ENCODE peak calls at places on chromosome 5, in six cellular contexts. I, Q, E, W, V and P are unnamed samples.

GRCh38 chr5:1294839-1295649 is at the start of gene TERT:
- DNase-seq in E (peak), V (peak), I (no peak), W (peak), Q (no peak), P (peak)

GRCh38 chr5:150503386-150503785 is 4.5 kb upstream of the NDST1 start:
- DNase-seq in Q (no peak), I (no peak), V (no peak), W (no peak), E (no peak), P (no peak)

GRCh38 chr5:114473541-114473940 is 111.7 kb downstream of the KCNN2 start:
- DNase-seq in V (no peak), W (no peak), I (no peak), E (no peak), Q (no peak), P (no peak)

GRCh38 chr5:156628421-156628820 is 221.7 kb upstream of the PPP1R2B start:
- DNase-seq in W (no peak), V (no peak), I (no peak), Q (no peak), E (no peak), P (no peak)

GRCh38 chr5:138077064-138077696 is 6.7 kb upstream of the WNT8A start:
- DNase-seq in W (peak), I (no peak), V (peak), E (no peak), Q (peak), P (no peak)

GRCh38 chr5:16626696-16627264 is 10.0 kb upstream of the RETREG1 start:
- DNase-seq in W (no peak), Q (peak), V (no peak), E (no peak), I (no peak), P (no peak)

GRCh38 chr5:53738105-53738504 is 177.7 kb downstream of the NDUFS4 start:
- DNase-seq in Q (no peak), W (no peak), E (no peak), I (no peak), V (no peak), P (no peak)

GRCh38 chr5:61397238-61397637 is 65.2 kb downstream of the ZSWIM6 start:
- DNase-seq in E (no peak), W (no peak), I (no peak), V (no peak), Q (no peak), P (no peak)

GRCh38 chr5:140822281-140822629 is 842 bp downstream of the PCDHA5 start:
- DNase-seq in E (no peak), Q (no peak), W (no peak), V (no peak), I (no peak), P (no peak)

GRCh38 chr5:140823475-140823874 is 2.1 kb downstream of the PCDHA5 start:
- DNase-seq in E (no peak), W (no peak), Q (no peak), V (no peak), I (no peak), P (no peak)

GRCh38 chr5:140828402-140828737 is 610 bp downstream of the PCDHA6 start:
- DNase-seq in E (no peak), I (no peak), W (no peak), V (no peak), Q (no peak), P (no peak)

DNA sequence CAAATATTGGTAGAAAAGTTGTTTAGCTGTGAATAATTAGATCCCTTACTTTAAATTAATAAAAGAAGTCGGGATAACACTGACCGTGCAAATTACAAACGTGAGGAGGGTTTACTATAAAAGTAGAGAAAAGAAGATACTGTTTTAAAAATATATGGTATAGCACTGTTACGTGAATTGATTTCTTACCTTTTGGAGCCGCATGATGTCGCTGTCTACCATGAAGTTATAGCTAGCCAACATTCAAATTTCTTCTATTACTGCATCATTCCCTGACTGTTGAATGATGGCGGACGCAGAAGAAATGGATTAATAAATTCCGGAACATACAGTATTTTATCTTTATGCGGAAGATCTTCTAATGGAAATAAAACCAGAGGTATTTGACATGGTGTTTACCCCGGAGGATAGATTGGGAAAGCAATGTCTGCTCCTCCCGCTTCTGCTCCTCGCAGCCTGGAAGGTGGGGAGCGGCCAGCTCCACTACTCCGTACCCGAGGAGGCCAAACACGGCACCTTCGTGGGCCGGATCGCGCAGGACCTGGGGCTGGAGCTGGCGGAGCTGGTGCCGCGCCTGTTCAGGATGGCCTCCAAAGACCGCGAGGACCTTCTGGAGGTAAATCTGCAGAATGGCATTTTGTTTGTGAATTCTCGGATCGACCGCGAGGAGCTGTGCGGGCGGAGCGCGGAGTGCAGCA is at the start of gene PCDHA6:
- DNase-seq in W (no peak), I (no peak), Q (no peak), E (no peak), V (no peak), P (no peak)
- TF ChIP-seq CTCF in W (no peak), I (peak), Q (peak), E (no peak), V (peak), P (peak)

GRCh38 chr5:97729938-97730337 is 546.9 kb upstream of the RIOK2 start:
- DNase-seq in V (no peak), I (no peak), E (no peak), W (no peak), Q (no peak), P (no peak)

GRCh38 chr5:97728920-97729319 is 545.9 kb upstream of the RIOK2 start:
- DNase-seq in W (no peak), I (no peak), V (no peak), E (no peak), Q (no peak), P (no peak)

DNA sequence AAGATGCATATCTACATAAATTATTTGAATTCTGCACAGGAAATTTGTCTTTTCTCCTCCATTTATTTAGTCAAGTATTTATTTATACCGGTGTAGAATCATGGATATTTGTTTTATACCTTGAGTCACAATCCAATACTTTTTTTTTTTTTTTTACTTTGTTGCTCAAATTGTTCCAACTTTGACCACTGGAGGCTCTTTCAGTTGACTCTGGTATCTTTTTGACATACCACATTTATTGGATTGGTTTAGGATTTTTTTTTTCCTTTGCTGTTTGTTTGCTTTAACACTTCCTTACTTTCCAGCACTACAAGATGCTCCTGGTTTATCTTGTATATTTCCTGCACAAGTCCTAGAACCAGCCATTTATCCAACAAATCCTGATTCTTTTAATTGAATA is 543.1 kb upstream of the RIOK2 start:
- DNase-seq in W (no peak), V (no peak), I (no peak), Q (no peak), E (no peak), P (no peak)
- TF ChIP-seq CTCF in W (no peak), V (peak), I (no peak), Q (no peak), E (no peak), P (peak)

GRCh38 chr5:179980767-179981166 is 73.1 kb upstream of the TBC1D9B start:
- DNase-seq in I (no peak), V (no peak), Q (no peak), E (no peak), W (no peak), P (no peak)

DNA sequence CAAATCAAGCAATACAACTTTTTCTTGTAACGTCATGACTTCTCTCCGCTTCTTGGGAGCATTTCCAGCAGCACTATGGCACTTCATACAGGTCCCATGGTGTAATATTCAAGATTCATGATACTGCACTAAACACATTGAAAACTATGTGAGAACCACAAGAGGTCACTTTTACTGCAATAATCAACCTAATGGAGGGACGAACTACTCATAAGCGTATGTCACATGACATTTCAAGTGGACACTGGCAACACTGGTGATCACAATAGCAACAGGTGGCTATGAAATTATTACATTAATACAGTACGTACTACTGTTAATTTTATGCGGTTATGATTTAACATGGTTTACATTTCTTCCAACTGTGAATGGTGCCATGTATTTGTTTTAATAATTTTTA is 78.6 kb upstream of the TBC1D9B start:
- DNase-seq in I (no peak), W (no peak), E (no peak), V (no peak), Q (no peak), P (no peak)
- TF ChIP-seq CTCF in I (peak), W (no peak), E (peak), V (no peak), Q (no peak), P (peak)

GRCh38 chr5:77282337-77283027 is 72.0 kb downstream of the PDE8B start:
- DNase-seq in Q (peak), V (no peak), I (no peak), E (no peak), W (no peak), P (no peak)
- TF ChIP-seq CTCF in Q (peak), V (no peak), I (no peak), E (no peak), W (no peak), P (peak)

GRCh38 chr5:141359790-141360426 is at the start of gene PCDHGB2:
- DNase-seq in E (no peak), I (no peak), W (peak), Q (peak), V (no peak), P (no peak)
- TF ChIP-seq CTCF in E (no peak), I (peak), W (peak), Q (peak), V (peak), P (peak)

GRCh38 chr5:171898379-171898778 is 108.1 kb downstream of the FBXW11 start:
- DNase-seq in V (no peak), E (no peak), Q (no peak), W (no peak), I (no peak), P (no peak)

GRCh38 chr5:171898879-171899278 is 107.6 kb downstream of the FBXW11 start:
- DNase-seq in I (no peak), V (no peak), W (no peak), Q (no peak), E (no peak), P (no peak)

GRCh38 chr5:171901764-171902163 is 104.7 kb downstream of the FBXW11 start:
- DNase-seq in W (no peak), Q (no peak), V (no peak), I (no peak), E (no peak), P (no peak)

GRCh38 chr5:171897231-171897630 is 109.2 kb downstream of the FBXW11 start:
- DNase-seq in W (no peak), Q (no peak), I (no peak), V (no peak), E (no peak), P (no peak)

GRCh38 chr5:171899792-171900191 is 106.6 kb downstream of the FBXW11 start:
- DNase-seq in V (no peak), Q (no peak), W (no peak), E (no peak), I (no peak), P (no peak)
- TF ChIP-seq CTCF in V (no peak), Q (no peak), W (no peak), E (no peak), I (no peak), P (no peak)

GRCh38 chr5:126490167-126490937 is 67.1 kb downstream of the GRAMD2B start:
- DNase-seq in V (peak), I (no peak), E (no peak), Q (peak), W (no peak), P (no peak)
- TF ChIP-seq CTCF in V (peak), I (no peak), E (no peak), Q (peak), W (no peak), P (peak)

GRCh38 chr5:113234546-113234945 is 200.2 kb downstream of the TSSK1B start:
- DNase-seq in Q (no peak), I (no peak), W (no peak), V (no peak), E (no peak), P (no peak)
- TF ChIP-seq CTCF in Q (no peak), I (no peak), W (no peak), V (no peak), E (no peak), P (no peak)

GRCh38 chr5:91636351-91636750 is 253.2 kb upstream of the ARRDC3 start:
- DNase-seq in I (no peak), V (no peak), E (no peak), W (no peak), Q (no peak), P (no peak)
- TF ChIP-seq CTCF in I (no peak), V (peak), E (no peak), W (peak), Q (no peak), P (peak)